ENCODE peak calls at places on chromosomes 3 and 15, in ten cellular contexts. D is DMS153, J is AG04450, L is SIG-M5, P is mucosa of gallbladder, C is astrocyte, V is nucleus accumbens, U is Panc1, H is AG08395, Z is Peyer's patch. X is an unnamed sample.

GRCh38 chr3:177852001-177852400 is 654.7 kb upstream of the TBL1XR1 start:
- DNase-seq in U (no peak), Z (no peak), L (no peak), V (no peak), D (no peak), P (no peak), J (no peak), C (peak), H (no peak), X (no peak)

GRCh38 chr3:64548200-64548889 is 139.5 kb downstream of the ADAMTS9 start:
- DNase-seq in J (peak), H (peak), L (no peak), V (no peak), Z (no peak), C (peak), D (no peak), P (peak), U (no peak), X (no peak)

GRCh38 chr3:8769088-8769822 is at the start of gene OXTR:
- DNase-seq in V (peak), Z (peak), P (peak), J (peak), H (peak), D (peak), C (peak), U (peak), L (no peak), X (no peak)

GRCh38 chr15:80444680-80445251 is 40.6 kb downstream of the ARNT2 start:
- DNase-seq in D (no peak), P (no peak), C (no peak), L (no peak), U (no peak), V (no peak), H (no peak), Z (no peak), J (no peak), X (no peak)

GRCh38 chr15:65939901-65940617 is 70.8 kb downstream of the RAB11A start:
- DNase-seq in D (peak), H (peak), L (no peak), V (no peak), J (no peak), C (peak), Z (no peak), U (no peak), P (peak), X (peak)

GRCh38 chr15:37581866-37582532 is 352.4 kb upstream of the TMCO5A start:
- DNase-seq in L (no peak), P (no peak), V (no peak), U (no peak), H (no peak), Z (no peak), D (no peak), J (no peak), C (no peak), X (no peak)

GRCh38 chr3:4524423-4524769 is 31.2 kb downstream of the ITPR1 start:
- DNase-seq in J (no peak), L (no peak), P (no peak), H (no peak), D (no peak), Z (no peak), V (no peak), C (peak), U (no peak), X (no peak)

GRCh38 chr3:55000546-55000945 is 72.7 kb upstream of the LRTM1 start:
- DNase-seq in L (no peak), U (no peak), V (no peak), H (peak), Z (no peak), C (peak), P (no peak), J (peak), D (no peak), X (peak)

GRCh38 chr15:42622328-42622925 is 47.0 kb downstream of the STARD9 start:
- DNase-seq in J (no peak), V (no peak), D (no peak), U (no peak), Z (no peak), C (no peak), L (no peak), H (no peak), P (no peak), X (no peak)